ENCODE peak calls at places on chromosomes 2 and 18, in eight cellular contexts. Z, P, M, G, D, H, C and X are unnamed samples. For H3K4me1, the result is how much of the 10 kb centered on the place peaks cover.

GRCh38 chr18:59005266-59005665 is 134.4 kb upstream of the SEC11C start:
- DNase-seq in G (no peak), Z (peak), M (no peak), C (no peak), H (peak), D (no peak), P (no peak), X (no peak)

GRCh38 chr2:151405376-151405775 is 4.3 kb upstream of the RIF1 start:
- DNase-seq in G (no peak), Z (no peak), P (no peak), D (no peak), C (no peak), H (no peak), M (no peak), X (no peak)

GRCh38 chr2:62197609-62198236 is 1.8 kb downstream of the B3GNT2 start:
- DNase-seq in H (peak), Z (peak), P (no peak), C (no peak), G (peak), D (peak), M (no peak), X (no peak)

GRCh38 chr18:13553449-13553848 is 172.9 kb downstream of the FAM210A start:
- DNase-seq in D (no peak), C (no peak), H (no peak), P (no peak), M (no peak), G (no peak), Z (no peak), X (no peak)

GRCh38 chr2:113762377-113763118 is 6.1 kb upstream of the SLC35F5 start:
- DNase-seq in Z (no peak), C (no peak), G (no peak), P (no peak), H (peak), D (no peak), M (no peak), X (no peak)

GRCh38 chr2:223613017-223613950 is 11.1 kb upstream of the SCG2 start:
- DNase-seq in P (peak), C (peak), G (peak), D (peak), M (no peak), Z (peak), H (peak), X (no peak)

GRCh38 chr2:226514895-226515294 is 284.7 kb downstream of the IRS1 start:
- DNase-seq in Z (no peak), C (peak), G (no peak), M (no peak), D (no peak), P (no peak), H (no peak), X (no peak)

GRCh38 chr2:223101340-223102039 is 49.5 kb downstream of the KCNE4 start:
- DNase-seq in Z (no peak), P (no peak), H (no peak), C (peak), G (no peak), M (peak), D (peak), X (no peak)

GRCh38 chr18:12403601-12404506 is 3.9 kb upstream of the PRELID3A start:
- DNase-seq in Z (no peak), P (no peak), G (no peak), H (peak), D (peak), M (no peak), C (peak), X (no peak)

GRCh38 chr18:62339106-62339988 is 14.2 kb downstream of the TNFRSF11A start:
- DNase-seq in D (no peak), P (no peak), G (no peak), H (peak), M (no peak), C (peak), Z (no peak), X (no peak)

GRCh38 chr2:210630904-210631560 is 74.6 kb downstream of the CPS1 start:
- DNase-seq in Z (no peak), M (no peak), D (no peak), G (no peak), H (no peak), C (no peak), P (no peak), X (no peak)

GRCh38 chr2:106104332-106105062 is 89.6 kb downstream of the UXS1 start:
- DNase-seq in H (peak), Z (peak), P (no peak), G (peak), C (peak), M (no peak), D (peak), X (no peak)

GRCh38 chr2:157413342-157414035 is 30.4 kb downstream of the CYTIP start:
- DNase-seq in H (no peak), C (no peak), D (no peak), M (peak), G (no peak), P (no peak), Z (no peak), X (no peak)

GRCh38 chr2:53403836-53404413 is 363.7 kb upstream of the CHAC2 start:
- DNase-seq in D (no peak), Z (no peak), M (no peak), P (no peak), G (no peak), C (peak), H (no peak), X (no peak)

GRCh38 chr18:28792404-28793103 is 615.6 kb upstream of the CDH2 start:
- DNase-seq in H (no peak), Z (no peak), M (no peak), P (no peak), D (no peak), C (no peak), G (no peak), X (no peak)

GRCh38 chr2:161415467-161416293 is 417 bp upstream of the TBR1 start:
- DNase-seq in G (no peak), C (no peak), M (no peak), H (no peak), P (no peak), D (no peak), Z (no peak), X (no peak)

GRCh38 chr2:83103602-83104001 is 1355.5 kb downstream of the SUCLG1 start:
- DNase-seq in H (no peak), C (no peak), Z (no peak), P (no peak), D (no peak), G (no peak), M (no peak), X (no peak)

GRCh38 chr18:48806551-48807261 is 144.1 kb downstream of the SMAD7 start:
- DNase-seq in H (peak), C (peak), D (peak), Z (no peak), M (no peak), P (peak), G (peak), X (no peak)

GRCh38 chr18:23307567-23308295 is 145.4 kb upstream of the RIOK3 start:
- DNase-seq in H (no peak), Z (no peak), M (peak), G (no peak), P (no peak), D (no peak), C (peak), X (no peak)

GRCh38 chr2:207165121-207166038 is at the start of gene KLF7:
- DNase-seq in H (peak), C (no peak), Z (peak), G (peak), P (peak), D (peak), M (no peak), X (peak)

GRCh38 chr18:27447530-27447929 is 262.4 kb upstream of the CHST9 start:
- DNase-seq in H (no peak), P (no peak), M (no peak), Z (no peak), C (no peak), G (no peak), D (no peak), X (no peak)

GRCh38 chr2:207333599-207334308 is 168.0 kb upstream of the KLF7 start:
- DNase-seq in P (no peak), H (no peak), M (no peak), D (no peak), G (no peak), C (no peak), Z (no peak), X (no peak)

GRCh38 chr2:199958014-199958413 is 2.6 kb downstream of the MAIP1 start:
- DNase-seq in Z (no peak), C (no peak), G (no peak), H (no peak), M (no peak), P (no peak), D (no peak), X (no peak)

GRCh38 chr18:834086-834720 is 22.2 kb upstream of the YES1 start:
- DNase-seq in G (no peak), M (no peak), D (no peak), Z (no peak), P (no peak), C (no peak), H (no peak), X (no peak)

GRCh38 chr2:64361151-64361938 is 92.6 kb upstream of the LGALSL start:
- DNase-seq in M (no peak), D (no peak), C (no peak), H (no peak), G (no peak), Z (no peak), P (no peak), X (no peak)
- H3K4me1 ChIP-seq in M (under half), D (under half), C (under half), H (under half), G (under half), Z (under half), P (under half), X (under half)

GRCh38 chr2:167581961-167582574 is 665.3 kb downstream of the STK39 start:
- DNase-seq in C (no peak), Z (no peak), P (no peak), H (no peak), M (no peak), D (no peak), G (no peak), X (no peak)
- H3K4me3 ChIP-seq in C (no peak), Z (no peak), P (no peak), H (no peak), M (no peak), D (no peak), G (no peak), X (no peak)

GRCh38 chr2:204533629-204534370 is 11.5 kb upstream of the PARD3B start:
- DNase-seq in H (no peak), C (no peak), Z (peak), P (no peak), G (no peak), D (no peak), M (no peak), X (no peak)
- TF ChIP-seq POLR2A in H (no peak), C (no peak), Z (no peak), P (no peak), G (no peak), D (no peak), M (no peak), X (no peak)

DNA sequence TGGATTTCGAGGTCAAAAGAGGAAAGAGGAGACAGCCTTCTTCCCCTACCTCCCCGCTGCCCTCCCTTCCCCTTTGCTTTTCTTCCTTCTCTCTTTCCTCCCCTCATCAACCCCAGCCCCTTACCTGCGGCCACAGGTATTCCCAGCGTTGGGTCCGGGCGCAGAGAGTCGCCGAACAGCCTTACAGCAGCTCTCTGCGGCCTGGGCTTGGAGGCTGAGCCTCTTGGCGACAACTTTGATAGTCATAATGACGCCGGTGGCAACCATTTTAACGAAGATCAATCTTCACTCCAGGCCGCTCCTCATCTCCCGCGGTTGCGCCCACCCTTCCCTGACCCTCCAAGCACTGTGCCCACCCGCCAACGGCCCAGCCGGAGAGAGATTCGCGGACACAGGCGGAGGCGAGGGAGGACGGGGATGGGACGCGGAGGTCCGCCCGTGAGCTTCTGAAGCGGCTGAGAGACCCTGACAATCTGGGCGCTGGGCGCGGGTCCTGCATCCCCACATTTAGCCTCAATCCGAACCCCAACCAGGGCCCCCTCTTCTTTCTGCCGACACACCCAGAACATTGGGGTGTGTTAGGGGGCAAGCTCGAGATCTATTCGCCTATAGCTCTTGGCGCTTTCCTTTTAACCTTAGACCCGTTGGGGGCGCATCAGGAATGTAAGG is 1.5 kb upstream of the EVX2 start:
- DNase-seq in H (no peak), P (no peak), C (no peak), M (no peak), Z (no peak), D (no peak), G (no peak), X (no peak)
- H3K4me1 ChIP-seq in H (under half), P (half or more), C (under half), M (under half), Z (under half), D (under half), G (under half), X (under half)

DNA sequence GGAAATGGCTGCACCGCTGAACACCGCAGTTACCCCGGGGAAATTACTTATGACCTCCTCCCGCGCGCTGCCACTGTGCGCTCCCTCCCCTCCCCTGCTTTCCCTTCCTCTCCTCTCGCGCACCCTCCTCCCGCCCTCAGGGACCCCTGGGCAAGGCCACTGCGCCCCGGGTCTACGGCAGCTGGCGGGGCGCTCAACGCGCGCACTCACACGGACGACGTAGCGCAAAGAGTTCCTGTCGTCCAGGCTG is 7.9 kb downstream of the ALPP start:
- DNase-seq in D (no peak), G (no peak), H (no peak), C (no peak), Z (no peak), M (no peak), P (no peak), X (no peak)
- H3K4me3 ChIP-seq in D (no peak), G (no peak), H (no peak), C (no peak), Z (no peak), M (no peak), P (no peak), X (no peak)

GRCh38 chr2:27398962-27399361 is 10.4 kb downstream of the PPM1G start:
- DNase-seq in P (no peak), H (no peak), C (no peak), M (no peak), D (no peak), G (no peak), Z (no peak), X (no peak)
- TF ChIP-seq POLR2A in P (no peak), H (no peak), C (no peak), M (no peak), D (no peak), G (no peak), Z (no peak), X (no peak)